ENCODE peak calls at places on chromosomes 11 and 22, in five cellular contexts. One of them, this sample, is unnamed.

GRCh38 chr11:70090989-70091388 is 12.9 kb downstream of the ANO1 start:
- DNase-seq in K562: no peak
- DNase-seq in HepG2: no peak
- DNase-seq in GM12878: no peak
- DNase-seq in A549: no peak
- DNase-seq in this sample: no peak

GRCh38 chr11:29153078-29153477 is 863.8 kb downstream of the KCNA4 start:
- DNase-seq in K562: no peak
- DNase-seq in HepG2: no peak
- DNase-seq in GM12878: no peak
- DNase-seq in A549: no peak
- DNase-seq in this sample: no peak

GRCh38 chr11:130636672-130637463 is 188.4 kb downstream of the ADAMTS15 start:
- DNase-seq in GM12878: no peak
- DNase-seq in K562: no peak
- DNase-seq in A549: peak; percentile 70
- DNase-seq in HepG2: peak; percentile 60
- DNase-seq in this sample: no peak

GRCh38 chr22:39999144-39999757 is 4.5 kb downstream of the FAM83F start:
- DNase-seq in A549: peak; percentile 30
- DNase-seq in HepG2: peak; percentile 27
- DNase-seq in K562: peak; percentile 74
- DNase-seq in GM12878: no peak
- DNase-seq in this sample: no peak

GRCh38 chr11:12723410-12724297 is 49.4 kb downstream of the TEAD1 start:
- DNase-seq in K562: no peak
- DNase-seq in GM12878: no peak
- DNase-seq in A549: peak; percentile 85
- DNase-seq in HepG2: peak; percentile 73
- DNase-seq in this sample: peak; percentile 85

GRCh38 chr22:50089231-50090140 is at the start of gene MOV10L1:
- DNase-seq in GM12878: no peak
- DNase-seq in HepG2: no peak
- DNase-seq in A549: no peak
- DNase-seq in K562: peak; percentile 62
- DNase-seq in this sample: peak; percentile 89

GRCh38 chr22:44764974-44765373 is 12.6 kb downstream of the ARHGAP8 start:
- DNase-seq in A549: no peak
- DNase-seq in GM12878: no peak
- DNase-seq in HepG2: no peak
- DNase-seq in K562: no peak
- DNase-seq in this sample: no peak

GRCh38 chr11:23725752-23726151 is 771.1 kb upstream of the LUZP2 start:
- DNase-seq in K562: no peak
- DNase-seq in HepG2: no peak
- DNase-seq in GM12878: no peak
- DNase-seq in A549: no peak
- DNase-seq in this sample: no peak

GRCh38 chr22:26479792-26480610 is 3.6 kb downstream of the HPS4 start:
- DNase-seq in K562: no peak
- DNase-seq in HepG2: peak; percentile 82
- DNase-seq in GM12878: no peak
- DNase-seq in A549: no peak
- DNase-seq in this sample: no peak

GRCh38 chr11:66070604-66071325 is 693 bp downstream of the PACS1 start:
- DNase-seq in HepG2: no peak
- DNase-seq in GM12878: no peak
- DNase-seq in K562: peak; percentile 74
- DNase-seq in A549: peak; percentile 38
- DNase-seq in this sample: peak; percentile 56

GRCh38 chr11:57778318-57779037 is 16.9 kb downstream of the CTNND1 start:
- DNase-seq in K562: peak; percentile 61
- DNase-seq in A549: peak; percentile 88
- DNase-seq in HepG2: peak; percentile 99
- DNase-seq in GM12878: no peak
- DNase-seq in this sample: peak; percentile 96

GRCh38 chr11:19453893-19454292 is 213.1 kb upstream of the E2F8 start:
- DNase-seq in GM12878: no peak
- DNase-seq in A549: no peak
- DNase-seq in K562: no peak
- DNase-seq in HepG2: no peak
- DNase-seq in this sample: no peak

GRCh38 chr11:9691865-9692264 is 28.0 kb downstream of the SWAP70 start:
- DNase-seq in HepG2: no peak
- DNase-seq in GM12878: no peak
- DNase-seq in K562: no peak
- DNase-seq in A549: no peak
- DNase-seq in this sample: no peak

GRCh38 chr11:8809605-8810272 is 101.2 kb upstream of the AKIP1 start:
- DNase-seq in K562: no peak
- DNase-seq in HepG2: peak; percentile 24
- DNase-seq in A549: no peak
- DNase-seq in GM12878: no peak
- DNase-seq in this sample: no peak

GRCh38 chr11:6654281-6655019 is 1.2 kb downstream of the DCHS1 start:
- DNase-seq in GM12878: no peak
- DNase-seq in K562: no peak
- DNase-seq in A549: no peak
- DNase-seq in HepG2: peak; percentile 57
- DNase-seq in this sample: no peak

GRCh38 chr11:96051820-96052219 is 127.9 kb upstream of the MTMR2 start:
- DNase-seq in K562: no peak
- DNase-seq in A549: no peak
- DNase-seq in HepG2: no peak
- DNase-seq in GM12878: peak; percentile 73
- DNase-seq in this sample: no peak

GRCh38 chr22:23259916-23260644 is 79.8 kb downstream of the BCR start:
- DNase-seq in GM12878: no peak
- DNase-seq in K562: peak; percentile 71
- DNase-seq in HepG2: no peak
- DNase-seq in A549: no peak
- DNase-seq in this sample: peak; percentile 84

DNA sequence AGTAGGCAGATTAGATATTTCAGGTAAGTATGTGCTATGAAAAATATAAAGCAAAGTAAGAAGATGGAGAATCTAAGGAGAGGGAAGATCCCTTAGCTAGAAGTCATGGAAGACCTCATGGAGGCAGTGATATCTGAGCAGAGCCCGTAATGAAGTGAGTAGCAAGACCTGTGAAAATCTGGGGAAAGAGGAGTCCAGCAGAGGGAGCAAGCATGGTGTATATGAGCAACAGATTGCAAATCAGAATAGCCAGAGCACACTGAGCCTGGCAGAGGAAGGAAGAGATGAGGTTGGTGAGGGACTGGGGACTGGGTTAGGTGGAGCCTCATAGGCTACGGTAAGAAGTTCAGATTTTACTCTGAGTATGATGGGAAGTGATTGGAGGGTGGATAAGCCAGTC is 9.4 kb downstream of the LHFPL7 start:
- DNase-seq in GM12878: no peak
- DNase-seq in K562: no peak
- DNase-seq in HepG2: peak; percentile 24
- DNase-seq in A549: no peak
- DNase-seq in this sample: peak; percentile 66
- TF ChIP-seq JUNB in GM12878: no peak
- TF ChIP-seq JUNB in K562: no peak
- TF ChIP-seq JUNB in HepG2: no peak
- TF ChIP-seq JUNB in A549: no peak
- TF ChIP-seq JUNB in this sample: no peak

GRCh38 chr22:28907311-28908008 is 24.1 kb downstream of the ZNRF3 start:
- DNase-seq in HepG2: no peak
- DNase-seq in GM12878: peak; percentile 89
- DNase-seq in K562: no peak
- DNase-seq in A549: no peak
- DNase-seq in this sample: no peak
- TF ChIP-seq JUNB in HepG2: no peak
- TF ChIP-seq JUNB in GM12878: peak; percentile 87
- TF ChIP-seq JUNB in K562: no peak
- TF ChIP-seq JUNB in A549: no peak
- TF ChIP-seq JUNB in this sample: no peak

DNA sequence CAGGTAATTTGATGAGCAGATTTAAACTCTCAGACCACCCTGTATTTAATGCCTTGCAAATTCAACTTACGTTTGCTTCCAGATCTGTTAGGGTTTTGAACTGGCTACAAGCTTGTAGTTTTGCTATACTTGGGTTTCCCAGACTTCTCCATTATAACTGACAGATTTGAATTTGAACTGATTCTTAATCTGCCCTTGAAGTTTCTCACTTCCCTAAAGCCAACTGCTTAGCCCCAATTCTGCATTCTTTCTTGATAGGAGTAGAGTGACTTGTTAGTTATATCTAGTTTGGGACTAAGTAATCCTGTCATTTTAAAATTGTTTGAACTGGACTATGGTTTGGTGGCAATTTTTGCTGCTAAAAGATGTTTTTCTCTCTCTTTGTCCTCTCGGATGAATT is 9.7 kb downstream of the LAYN start:
- DNase-seq in K562: no peak
- DNase-seq in A549: no peak
- DNase-seq in GM12878: no peak
- DNase-seq in HepG2: no peak
- DNase-seq in this sample: no peak
- TF ChIP-seq JUNB in K562: no peak
- TF ChIP-seq JUNB in A549: no peak
- TF ChIP-seq JUNB in GM12878: no peak
- TF ChIP-seq JUNB in HepG2: no peak
- TF ChIP-seq JUNB in this sample: no peak

GRCh38 chr11:113286509-113287497 is 27.6 kb upstream of the TTC12 start:
- DNase-seq in K562: no peak
- DNase-seq in A549: no peak
- DNase-seq in HepG2: no peak
- DNase-seq in GM12878: no peak
- DNase-seq in this sample: no peak
- TF ChIP-seq JUNB in K562: no peak
- TF ChIP-seq JUNB in A549: no peak
- TF ChIP-seq JUNB in HepG2: no peak
- TF ChIP-seq JUNB in GM12878: no peak
- TF ChIP-seq JUNB in this sample: no peak

GRCh38 chr11:37721485-37721884 is 1123.4 kb upstream of the RAG2 start:
- DNase-seq in A549: no peak
- DNase-seq in K562: no peak
- DNase-seq in HepG2: no peak
- DNase-seq in GM12878: no peak
- DNase-seq in this sample: no peak
- TF ChIP-seq JUNB in A549: no peak
- TF ChIP-seq JUNB in K562: no peak
- TF ChIP-seq JUNB in HepG2: no peak
- TF ChIP-seq JUNB in GM12878: no peak
- TF ChIP-seq JUNB in this sample: no peak

GRCh38 chr11:2760196-2760871 is 60.5 kb upstream of the KCNQ1OT1 start:
- DNase-seq in K562: no peak
- DNase-seq in A549: no peak
- DNase-seq in GM12878: no peak
- DNase-seq in HepG2: no peak
- DNase-seq in this sample: no peak
- TF ChIP-seq JUNB in K562: no peak
- TF ChIP-seq JUNB in A549: no peak
- TF ChIP-seq JUNB in GM12878: no peak
- TF ChIP-seq JUNB in HepG2: no peak
- TF ChIP-seq JUNB in this sample: no peak

This sample was measured in GM23338.